ENCODE peak calls at places on chromosomes 2 and 18, in eight cellular contexts. One of them, this sample, is unnamed.

GRCh38 chr2:199282309-199282708 is 175.4 kb downstream of the SATB2 start:
- DNase-seq in cardiac fibroblast: no peak
- DNase-seq in ovary: no peak
- DNase-seq in astrocyte of the spinal cord: no peak
- DNase-seq in AG04450: no peak
- DNase-seq in hepatocyte: no peak
- DNase-seq in psoas muscle: no peak
- DNase-seq in body of pancreas: no peak
- DNase-seq in this sample: no peak

GRCh38 chr2:16948073-16948472 is 282.4 kb upstream of the CYRIA start:
- DNase-seq in cardiac fibroblast: no peak
- DNase-seq in ovary: no peak
- DNase-seq in astrocyte of the spinal cord: no peak
- DNase-seq in AG04450: no peak
- DNase-seq in hepatocyte: no peak
- DNase-seq in psoas muscle: no peak
- DNase-seq in body of pancreas: no peak
- DNase-seq in this sample: no peak

GRCh38 chr2:227623225-227623624 is 5.9 kb downstream of the SCYGR4 start:
- DNase-seq in cardiac fibroblast: peak; percentile 71
- DNase-seq in ovary: no peak
- DNase-seq in astrocyte of the spinal cord: peak; percentile 64
- DNase-seq in AG04450: peak; percentile 16
- DNase-seq in hepatocyte: peak; percentile 20
- DNase-seq in psoas muscle: no peak
- DNase-seq in body of pancreas: no peak
- DNase-seq in this sample: peak; percentile 11

GRCh38 chr18:76610933-76611749 is 116.1 kb upstream of the ZNF516 start:
- DNase-seq in cardiac fibroblast: peak; percentile 46
- DNase-seq in ovary: peak; percentile 44
- DNase-seq in astrocyte of the spinal cord: peak; percentile 45
- DNase-seq in AG04450: no peak
- DNase-seq in hepatocyte: peak; percentile 31
- DNase-seq in psoas muscle: no peak
- DNase-seq in body of pancreas: no peak
- DNase-seq in this sample: peak; percentile 43

GRCh38 chr2:40458271-40458794 is 6.4 kb upstream of the SLC8A1 start:
- DNase-seq in cardiac fibroblast: no peak
- DNase-seq in ovary: no peak
- DNase-seq in astrocyte of the spinal cord: no peak
- DNase-seq in AG04450: no peak
- DNase-seq in hepatocyte: no peak
- DNase-seq in psoas muscle: peak; percentile 78
- DNase-seq in body of pancreas: no peak
- DNase-seq in this sample: peak; percentile 13

GRCh38 chr18:29154758-29155725 is 978.1 kb upstream of the CDH2 start:
- DNase-seq in cardiac fibroblast: peak; percentile 37
- DNase-seq in ovary: no peak
- DNase-seq in astrocyte of the spinal cord: peak; percentile 88
- DNase-seq in AG04450: peak; percentile 70
- DNase-seq in hepatocyte: peak; percentile 13
- DNase-seq in psoas muscle: no peak
- DNase-seq in body of pancreas: peak; percentile 38
- DNase-seq in this sample: peak; percentile 92

GRCh38 chr2:143375376-143375880 is 246.2 kb downstream of the ARHGAP15 start:
- DNase-seq in cardiac fibroblast: peak; percentile 22
- DNase-seq in ovary: no peak
- DNase-seq in astrocyte of the spinal cord: peak; percentile 12
- DNase-seq in AG04450: no peak
- DNase-seq in hepatocyte: no peak
- DNase-seq in psoas muscle: no peak
- DNase-seq in body of pancreas: no peak
- DNase-seq in this sample: no peak

GRCh38 chr2:209423562-209424541 is at the start of gene MAP2:
- DNase-seq in cardiac fibroblast: peak; percentile 91
- DNase-seq in ovary: peak; percentile 91
- DNase-seq in astrocyte of the spinal cord: peak; percentile 85
- DNase-seq in AG04450: peak; percentile 11
- DNase-seq in hepatocyte: peak; percentile 95
- DNase-seq in psoas muscle: peak; percentile 89
- DNase-seq in body of pancreas: peak; percentile 90
- DNase-seq in this sample: peak; percentile 28

GRCh38 chr2:38668787-38669479 is 3.0 kb downstream of the GALM start:
- DNase-seq in cardiac fibroblast: no peak
- DNase-seq in ovary: no peak
- DNase-seq in astrocyte of the spinal cord: no peak
- DNase-seq in AG04450: no peak
- DNase-seq in hepatocyte: no peak
- DNase-seq in psoas muscle: no peak
- DNase-seq in body of pancreas: no peak
- DNase-seq in this sample: no peak

GRCh38 chr18:7452331-7452730 is 114.8 kb upstream of the PTPRM start:
- DNase-seq in cardiac fibroblast: peak; percentile 32
- DNase-seq in ovary: no peak
- DNase-seq in astrocyte of the spinal cord: peak; percentile 9
- DNase-seq in AG04450: no peak
- DNase-seq in hepatocyte: peak; percentile 68
- DNase-seq in psoas muscle: no peak
- DNase-seq in body of pancreas: peak; percentile 42
- DNase-seq in this sample: no peak

GRCh38 chr18:26863122-26863879 is 2.2 kb downstream of the AQP4 start:
- DNase-seq in cardiac fibroblast: no peak
- DNase-seq in ovary: peak; percentile 67
- DNase-seq in astrocyte of the spinal cord: no peak
- DNase-seq in AG04450: no peak
- DNase-seq in hepatocyte: peak; percentile 64
- DNase-seq in psoas muscle: peak; percentile 95
- DNase-seq in body of pancreas: peak; percentile 76
- DNase-seq in this sample: no peak

GRCh38 chr2:170845343-170845742 is 28.7 kb downstream of the GAD1 start:
- DNase-seq in cardiac fibroblast: no peak
- DNase-seq in ovary: no peak
- DNase-seq in astrocyte of the spinal cord: no peak
- DNase-seq in AG04450: no peak
- DNase-seq in hepatocyte: no peak
- DNase-seq in psoas muscle: no peak
- DNase-seq in body of pancreas: no peak
- DNase-seq in this sample: no peak

GRCh38 chr2:70029814-70030409 is 57.4 kb upstream of the PCBP1 start:
- DNase-seq in cardiac fibroblast: peak; percentile 89
- DNase-seq in ovary: peak; percentile 71
- DNase-seq in astrocyte of the spinal cord: peak; percentile 24
- DNase-seq in AG04450: peak; percentile 36
- DNase-seq in hepatocyte: peak; percentile 78
- DNase-seq in psoas muscle: peak; percentile 75
- DNase-seq in body of pancreas: peak; percentile 36
- DNase-seq in this sample: peak; percentile 57

DNA sequence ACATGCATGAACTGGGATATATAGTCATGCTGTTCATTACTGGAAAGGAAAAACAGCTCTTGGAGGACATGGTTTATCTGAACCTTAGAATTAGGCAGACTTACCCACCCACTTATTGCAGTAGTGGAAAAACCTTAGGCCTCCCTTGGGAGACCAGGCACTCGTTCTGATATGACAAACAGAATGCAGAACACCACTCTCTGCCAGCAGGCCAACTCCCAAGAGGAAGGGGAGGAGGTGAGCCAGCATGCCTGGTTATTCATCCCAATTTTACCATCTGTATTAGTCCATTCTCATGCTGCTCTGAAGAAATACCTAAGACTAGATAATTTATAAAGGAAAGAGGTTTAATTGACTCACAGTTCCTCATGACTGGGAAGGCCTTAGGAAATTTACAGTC is 17.5 kb downstream of the C18orf63 start:
- DNase-seq in cardiac fibroblast: peak; percentile 72
- DNase-seq in ovary: no peak
- DNase-seq in astrocyte of the spinal cord: no peak
- DNase-seq in AG04450: no peak
- DNase-seq in hepatocyte: no peak
- DNase-seq in psoas muscle: no peak
- DNase-seq in body of pancreas: no peak
- DNase-seq in this sample: no peak
- H3K4me3 ChIP-seq in cardiac fibroblast: no peak overlapping the region
- H3K4me3 ChIP-seq in ovary: no peak overlapping the region
- H3K4me3 ChIP-seq in astrocyte of the spinal cord: no peak overlapping the region
- H3K4me3 ChIP-seq in AG04450: no peak overlapping the region
- H3K4me3 ChIP-seq in hepatocyte: no peak overlapping the region
- H3K4me3 ChIP-seq in psoas muscle: no peak overlapping the region
- H3K4me3 ChIP-seq in body of pancreas: no peak overlapping the region
- H3K4me3 ChIP-seq in this sample: no peak overlapping the region

GRCh38 chr2:46231721-46232120 is 65.5 kb upstream of the EPAS1 start:
- DNase-seq in cardiac fibroblast: no peak
- DNase-seq in ovary: no peak
- DNase-seq in astrocyte of the spinal cord: no peak
- DNase-seq in AG04450: no peak
- DNase-seq in hepatocyte: no peak
- DNase-seq in psoas muscle: no peak
- DNase-seq in body of pancreas: no peak
- DNase-seq in this sample: no peak

GRCh38 chr2:46230115-46230571 is 67.1 kb upstream of the EPAS1 start:
- DNase-seq in cardiac fibroblast: no peak
- DNase-seq in ovary: no peak
- DNase-seq in astrocyte of the spinal cord: peak; percentile 47
- DNase-seq in AG04450: no peak
- DNase-seq in hepatocyte: peak; percentile 21
- DNase-seq in psoas muscle: peak; percentile 77
- DNase-seq in body of pancreas: peak; percentile 48
- DNase-seq in this sample: no peak

GRCh38 chr2:46230677-46231425 is 66.4 kb upstream of the EPAS1 start:
- DNase-seq in cardiac fibroblast: no peak
- DNase-seq in ovary: no peak
- DNase-seq in astrocyte of the spinal cord: no peak
- DNase-seq in AG04450: no peak
- DNase-seq in hepatocyte: no peak
- DNase-seq in psoas muscle: no peak
- DNase-seq in body of pancreas: no peak
- DNase-seq in this sample: no peak

GRCh38 chr2:46227674-46228289 is 69.4 kb upstream of the EPAS1 start:
- DNase-seq in cardiac fibroblast: no peak
- DNase-seq in ovary: no peak
- DNase-seq in astrocyte of the spinal cord: no peak
- DNase-seq in AG04450: no peak
- DNase-seq in hepatocyte: no peak
- DNase-seq in psoas muscle: no peak
- DNase-seq in body of pancreas: no peak
- DNase-seq in this sample: no peak

DNA sequence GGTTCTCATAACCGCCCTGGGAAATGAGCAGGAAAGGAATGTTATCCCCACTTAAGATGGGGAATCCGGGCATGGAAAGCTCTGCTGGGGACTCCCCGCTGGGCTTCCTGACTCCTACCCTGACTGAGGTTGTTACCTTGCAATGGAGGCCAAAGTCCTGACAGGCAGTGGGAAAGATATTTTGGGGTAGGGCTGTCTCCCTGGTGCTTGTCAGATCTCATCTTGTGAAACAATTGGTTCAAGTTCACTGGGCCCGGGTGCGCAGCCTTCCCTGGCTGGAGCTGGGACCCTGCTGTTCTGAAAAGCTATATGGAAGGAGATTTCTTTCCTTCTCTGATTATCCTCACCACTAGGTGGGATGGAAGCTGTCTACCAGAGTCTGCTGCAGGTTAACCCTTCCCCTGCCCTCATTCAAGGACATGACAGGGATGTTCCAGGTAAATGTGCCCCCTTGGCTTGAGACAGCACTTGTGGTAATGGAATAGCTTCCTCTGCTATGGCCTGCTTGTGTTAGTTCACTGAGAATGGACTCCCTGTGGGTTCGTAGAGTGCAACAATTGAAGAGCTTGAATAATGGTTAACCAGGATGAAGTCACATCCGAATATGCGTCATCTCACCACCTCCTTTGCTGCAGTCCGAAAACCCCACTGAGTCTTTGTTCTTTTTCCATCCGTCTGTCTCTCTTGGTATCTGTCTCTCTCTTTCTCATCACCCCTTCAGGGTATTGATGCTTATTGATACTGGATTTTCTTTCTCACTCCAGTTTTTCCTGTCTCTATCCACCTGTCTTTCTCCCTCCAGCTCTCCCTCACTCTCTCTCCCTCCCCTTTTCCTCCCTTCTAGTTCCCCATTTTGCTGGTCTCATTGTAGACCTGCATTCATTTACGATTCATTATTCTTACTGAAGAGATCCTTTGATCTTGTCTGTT is 67.8 kb upstream of the EPAS1 start:
- DNase-seq in cardiac fibroblast: no peak
- DNase-seq in ovary: no peak
- DNase-seq in astrocyte of the spinal cord: peak; percentile 94
- DNase-seq in AG04450: no peak
- DNase-seq in hepatocyte: peak; percentile 47
- DNase-seq in psoas muscle: no peak
- DNase-seq in body of pancreas: no peak
- DNase-seq in this sample: peak; percentile 35
- H3K4me3 ChIP-seq in cardiac fibroblast: no peak overlapping the region
- H3K4me3 ChIP-seq in ovary: no peak overlapping the region
- H3K4me3 ChIP-seq in astrocyte of the spinal cord: no peak overlapping the region
- H3K4me3 ChIP-seq in AG04450: no peak overlapping the region
- H3K4me3 ChIP-seq in hepatocyte: no peak overlapping the region
- H3K4me3 ChIP-seq in psoas muscle: no peak overlapping the region
- H3K4me3 ChIP-seq in body of pancreas: no peak overlapping the region
- H3K4me3 ChIP-seq in this sample: no peak overlapping the region

GRCh38 chr2:113894156-113894743 is 4.4 kb downstream of the ACTR3 start:
- DNase-seq in cardiac fibroblast: peak; percentile 93
- DNase-seq in ovary: no peak
- DNase-seq in astrocyte of the spinal cord: peak; percentile 93
- DNase-seq in AG04450: peak; percentile 58
- DNase-seq in hepatocyte: peak; percentile 41
- DNase-seq in psoas muscle: no peak
- DNase-seq in body of pancreas: peak; percentile 19
- DNase-seq in this sample: peak; percentile 75
- H3K4me3 ChIP-seq in cardiac fibroblast: no peak overlapping the region
- H3K4me3 ChIP-seq in ovary: no peak overlapping the region
- H3K4me3 ChIP-seq in astrocyte of the spinal cord: no peak overlapping the region
- H3K4me3 ChIP-seq in AG04450: peak overlapping the region; percentile 29
- H3K4me3 ChIP-seq in hepatocyte: no peak overlapping the region
- H3K4me3 ChIP-seq in psoas muscle: peak overlapping the region; percentile 23
- H3K4me3 ChIP-seq in body of pancreas: no peak overlapping the region
- H3K4me3 ChIP-seq in this sample: no peak overlapping the region

GRCh38 chr2:241502281-241502680 is 6.1 kb downstream of the STK25 start:
- DNase-seq in cardiac fibroblast: no peak
- DNase-seq in ovary: no peak
- DNase-seq in astrocyte of the spinal cord: no peak
- DNase-seq in AG04450: no peak
- DNase-seq in hepatocyte: no peak
- DNase-seq in psoas muscle: no peak
- DNase-seq in body of pancreas: no peak
- DNase-seq in this sample: no peak

GRCh38 chr2:241500016-241500415 is 8.4 kb downstream of the STK25 start:
- DNase-seq in cardiac fibroblast: no peak
- DNase-seq in ovary: no peak
- DNase-seq in astrocyte of the spinal cord: no peak
- DNase-seq in AG04450: no peak
- DNase-seq in hepatocyte: no peak
- DNase-seq in psoas muscle: no peak
- DNase-seq in body of pancreas: no peak
- DNase-seq in this sample: no peak

GRCh38 chr2:241501551-241501950 is 6.8 kb downstream of the STK25 start:
- DNase-seq in cardiac fibroblast: no peak
- DNase-seq in ovary: no peak
- DNase-seq in astrocyte of the spinal cord: no peak
- DNase-seq in AG04450: no peak
- DNase-seq in hepatocyte: no peak
- DNase-seq in psoas muscle: no peak
- DNase-seq in body of pancreas: no peak
- DNase-seq in this sample: no peak

GRCh38 chr2:241500431-241500975 is 7.9 kb downstream of the STK25 start:
- DNase-seq in cardiac fibroblast: no peak
- DNase-seq in ovary: no peak
- DNase-seq in astrocyte of the spinal cord: no peak
- DNase-seq in AG04450: no peak
- DNase-seq in hepatocyte: no peak
- DNase-seq in psoas muscle: no peak
- DNase-seq in body of pancreas: no peak
- DNase-seq in this sample: no peak

GRCh38 chr2:241501099-241501541 is 7.3 kb downstream of the STK25 start:
- DNase-seq in cardiac fibroblast: no peak
- DNase-seq in ovary: no peak
- DNase-seq in astrocyte of the spinal cord: no peak
- DNase-seq in AG04450: no peak
- DNase-seq in hepatocyte: no peak
- DNase-seq in psoas muscle: no peak
- DNase-seq in body of pancreas: no peak
- DNase-seq in this sample: no peak
- H3K4me3 ChIP-seq in cardiac fibroblast: no peak overlapping the region
- H3K4me3 ChIP-seq in ovary: no peak overlapping the region
- H3K4me3 ChIP-seq in astrocyte of the spinal cord: no peak overlapping the region
- H3K4me3 ChIP-seq in AG04450: no peak overlapping the region
- H3K4me3 ChIP-seq in hepatocyte: no peak overlapping the region
- H3K4me3 ChIP-seq in psoas muscle: no peak overlapping the region
- H3K4me3 ChIP-seq in body of pancreas: no peak overlapping the region
- H3K4me3 ChIP-seq in this sample: no peak overlapping the region